ENCODE peak calls at places on chromosomes 6 and 20, in seven cellular contexts. One of them, this sample, is unnamed.

GRCh38 chr6:135115411-135116293 is 61.0 kb upstream of the HBS1L start:
- DNase-seq in transverse colon: no peak
- DNase-seq in Panc1: no peak
- DNase-seq in HepG2: no peak
- DNase-seq in HL-60: peak
- DNase-seq in GM12878: no peak
- DNase-seq in sigmoid colon: no peak
- DNase-seq in this sample: no peak

GRCh38 chr6:14771026-14771425 is 474.8 kb upstream of the JARID2 start:
- DNase-seq in transverse colon: no peak
- DNase-seq in Panc1: no peak
- DNase-seq in HepG2: no peak
- DNase-seq in HL-60: no peak
- DNase-seq in GM12878: no peak
- DNase-seq in sigmoid colon: no peak
- DNase-seq in this sample: no peak

GRCh38 chr20:6081236-6081635 is 27.4 kb upstream of the LRRN4 start:
- DNase-seq in transverse colon: no peak
- DNase-seq in Panc1: no peak
- DNase-seq in HepG2: peak
- DNase-seq in HL-60: no peak
- DNase-seq in GM12878: no peak
- DNase-seq in sigmoid colon: no peak
- DNase-seq in this sample: no peak

GRCh38 chr20:22719250-22719649 is 134.9 kb upstream of the FOXA2 start:
- DNase-seq in transverse colon: peak
- DNase-seq in Panc1: no peak
- DNase-seq in HepG2: no peak
- DNase-seq in HL-60: no peak
- DNase-seq in GM12878: no peak
- DNase-seq in sigmoid colon: no peak
- DNase-seq in this sample: no peak

GRCh38 chr6:39602590-39603319 is 122.5 kb downstream of the KIF6 start:
- DNase-seq in transverse colon: no peak
- DNase-seq in Panc1: no peak
- DNase-seq in HepG2: no peak
- DNase-seq in HL-60: no peak
- DNase-seq in GM12878: no peak
- DNase-seq in sigmoid colon: no peak
- DNase-seq in this sample: no peak

GRCh38 chr6:24916496-24916895 is 19.3 kb downstream of the RIPOR2 start:
- DNase-seq in transverse colon: no peak
- DNase-seq in Panc1: no peak
- DNase-seq in HepG2: no peak
- DNase-seq in HL-60: no peak
- DNase-seq in GM12878: no peak
- DNase-seq in sigmoid colon: no peak
- DNase-seq in this sample: no peak

GRCh38 chr6:19268117-19268516 is 569.1 kb upstream of the ID4 start:
- DNase-seq in transverse colon: no peak
- DNase-seq in Panc1: no peak
- DNase-seq in HepG2: no peak
- DNase-seq in HL-60: no peak
- DNase-seq in GM12878: no peak
- DNase-seq in sigmoid colon: no peak
- DNase-seq in this sample: no peak

GRCh38 chr6:127340171-127340570 is 3.2 kb downstream of the ECHDC1 start:
- DNase-seq in transverse colon: no peak
- DNase-seq in Panc1: no peak
- DNase-seq in HepG2: no peak
- DNase-seq in HL-60: no peak
- DNase-seq in GM12878: no peak
- DNase-seq in sigmoid colon: no peak
- DNase-seq in this sample: no peak

GRCh38 chr6:135021310-135022049 is 33.1 kb downstream of the HBS1L start:
- DNase-seq in transverse colon: no peak
- DNase-seq in Panc1: no peak
- DNase-seq in HepG2: no peak
- DNase-seq in HL-60: no peak
- DNase-seq in GM12878: no peak
- DNase-seq in sigmoid colon: no peak
- DNase-seq in this sample: no peak

GRCh38 chr6:130070747-130071146 is 52.4 kb downstream of the L3MBTL3 start:
- DNase-seq in transverse colon: no peak
- DNase-seq in Panc1: no peak
- DNase-seq in HepG2: no peak
- DNase-seq in HL-60: no peak
- DNase-seq in GM12878: no peak
- DNase-seq in sigmoid colon: no peak
- DNase-seq in this sample: no peak

GRCh38 chr6:10307476-10307875 is 107.4 kb downstream of the TFAP2A start:
- DNase-seq in transverse colon: no peak
- DNase-seq in Panc1: no peak
- DNase-seq in HepG2: no peak
- DNase-seq in HL-60: no peak
- DNase-seq in GM12878: no peak
- DNase-seq in sigmoid colon: no peak
- DNase-seq in this sample: no peak

GRCh38 chr20:58169441-58169840 is 59.0 kb downstream of the ANKRD60 start:
- DNase-seq in transverse colon: no peak
- DNase-seq in Panc1: no peak
- DNase-seq in HepG2: no peak
- DNase-seq in HL-60: no peak
- DNase-seq in GM12878: no peak
- DNase-seq in sigmoid colon: no peak
- DNase-seq in this sample: no peak

GRCh38 chr6:137697267-137697938 is 169.7 kb upstream of the TNFAIP3 start:
- DNase-seq in transverse colon: peak
- DNase-seq in Panc1: no peak
- DNase-seq in HepG2: peak
- DNase-seq in HL-60: no peak
- DNase-seq in GM12878: no peak
- DNase-seq in sigmoid colon: no peak
- DNase-seq in this sample: no peak

GRCh38 chr6:17289491-17290106 is 8.4 kb downstream of the RBM24 start:
- DNase-seq in transverse colon: peak
- DNase-seq in Panc1: no peak
- DNase-seq in HepG2: no peak
- DNase-seq in HL-60: no peak
- DNase-seq in GM12878: no peak
- DNase-seq in sigmoid colon: peak
- DNase-seq in this sample: no peak

GRCh38 chr6:167141667-167142432 is 15.9 kb downstream of the GPR31 start:
- DNase-seq in transverse colon: peak
- DNase-seq in Panc1: peak
- DNase-seq in HepG2: peak
- DNase-seq in HL-60: peak
- DNase-seq in GM12878: no peak
- DNase-seq in sigmoid colon: no peak
- DNase-seq in this sample: no peak

GRCh38 chr6:111604259-111605099 is 1.2 kb downstream of the TRAF3IP2 start:
- DNase-seq in transverse colon: peak
- DNase-seq in Panc1: no peak
- DNase-seq in HepG2: no peak
- DNase-seq in HL-60: peak
- DNase-seq in GM12878: no peak
- DNase-seq in sigmoid colon: peak
- DNase-seq in this sample: peak

GRCh38 chr20:17202668-17203067 is 24.2 kb upstream of the PCSK2 start:
- DNase-seq in transverse colon: no peak
- DNase-seq in Panc1: no peak
- DNase-seq in HepG2: no peak
- DNase-seq in HL-60: no peak
- DNase-seq in GM12878: no peak
- DNase-seq in sigmoid colon: no peak
- DNase-seq in this sample: no peak

GRCh38 chr6:37303891-37304503 is 46.1 kb upstream of the TMEM217 start:
- DNase-seq in transverse colon: no peak
- DNase-seq in Panc1: no peak
- DNase-seq in HepG2: peak
- DNase-seq in HL-60: no peak
- DNase-seq in GM12878: no peak
- DNase-seq in sigmoid colon: no peak
- DNase-seq in this sample: no peak

GRCh38 chr20:26208296-26209091 is 511.8 kb upstream of the ZNF337 start:
- DNase-seq in transverse colon: no peak
- DNase-seq in Panc1: no peak
- DNase-seq in HepG2: no peak
- DNase-seq in HL-60: no peak
- DNase-seq in GM12878: no peak
- DNase-seq in sigmoid colon: peak
- DNase-seq in this sample: no peak

GRCh38 chr20:23687986-23688385 is 852 bp downstream of the CST4 start:
- DNase-seq in transverse colon: no peak
- DNase-seq in Panc1: no peak
- DNase-seq in HepG2: no peak
- DNase-seq in HL-60: no peak
- DNase-seq in GM12878: no peak
- DNase-seq in sigmoid colon: no peak
- DNase-seq in this sample: no peak

GRCh38 chr6:90411292-90411781 is 114.7 kb upstream of the BACH2 start:
- DNase-seq in transverse colon: no peak
- DNase-seq in Panc1: no peak
- DNase-seq in HepG2: no peak
- DNase-seq in HL-60: no peak
- DNase-seq in GM12878: peak
- DNase-seq in sigmoid colon: no peak
- DNase-seq in this sample: no peak

GRCh38 chr6:70280462-70280861 is 22.4 kb downstream of the COL9A1 start:
- DNase-seq in transverse colon: peak
- DNase-seq in Panc1: no peak
- DNase-seq in HepG2: no peak
- DNase-seq in HL-60: no peak
- DNase-seq in GM12878: no peak
- DNase-seq in sigmoid colon: no peak
- DNase-seq in this sample: no peak

GRCh38 chr20:7463290-7463689 is 477.0 kb downstream of the HAO1 start:
- DNase-seq in transverse colon: no peak
- DNase-seq in Panc1: no peak
- DNase-seq in HepG2: no peak
- DNase-seq in HL-60: no peak
- DNase-seq in GM12878: no peak
- DNase-seq in sigmoid colon: no peak
- DNase-seq in this sample: no peak

GRCh38 chr6:100880149-100880900 is 804 bp downstream of the ASCC3 start:
- DNase-seq in transverse colon: no peak
- DNase-seq in Panc1: no peak
- DNase-seq in HepG2: peak
- DNase-seq in HL-60: no peak
- DNase-seq in GM12878: no peak
- DNase-seq in sigmoid colon: no peak
- DNase-seq in this sample: no peak

GRCh38 chr6:148818939-148819575 is 72.2 kb downstream of the UST start:
- DNase-seq in transverse colon: no peak
- DNase-seq in Panc1: no peak
- DNase-seq in HepG2: no peak
- DNase-seq in HL-60: no peak
- DNase-seq in GM12878: no peak
- DNase-seq in sigmoid colon: no peak
- DNase-seq in this sample: no peak

GRCh38 chr6:44906761-44907160 is 421.4 kb upstream of the RUNX2 start:
- DNase-seq in transverse colon: no peak
- DNase-seq in Panc1: no peak
- DNase-seq in HepG2: no peak
- DNase-seq in HL-60: no peak
- DNase-seq in GM12878: no peak
- DNase-seq in sigmoid colon: no peak
- DNase-seq in this sample: no peak

GRCh38 chr20:58986968-58987517 is 6.0 kb downstream of the NELFCD start:
- DNase-seq in transverse colon: no peak
- DNase-seq in Panc1: no peak
- DNase-seq in HepG2: no peak
- DNase-seq in HL-60: no peak
- DNase-seq in GM12878: no peak
- DNase-seq in sigmoid colon: peak
- DNase-seq in this sample: no peak

DNA sequence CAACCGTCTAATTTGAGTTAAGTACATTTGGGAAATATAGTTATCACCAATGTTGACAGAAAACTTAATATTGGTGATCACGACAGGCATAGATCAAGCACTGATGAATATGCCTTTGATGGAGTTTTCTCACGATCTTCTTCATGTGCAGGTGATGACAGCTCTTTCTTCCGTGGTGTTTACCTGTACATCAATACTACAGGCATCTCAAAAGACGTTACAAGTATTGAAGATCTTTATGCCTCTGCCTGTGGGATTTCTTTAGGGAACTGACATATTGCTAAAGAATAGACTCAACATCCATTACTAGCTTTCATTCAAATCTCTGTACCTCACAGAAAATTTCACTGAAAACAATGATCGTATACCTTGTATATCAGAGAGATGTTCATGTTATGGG is 178.7 kb downstream of the PACRG start:
- DNase-seq in transverse colon: no peak
- DNase-seq in Panc1: no peak
- DNase-seq in HepG2: no peak
- DNase-seq in HL-60: no peak
- DNase-seq in GM12878: no peak
- DNase-seq in sigmoid colon: no peak
- DNase-seq in this sample: no peak
- TF ChIP-seq POLR2AphosphoS5 in transverse colon: no peak
- TF ChIP-seq POLR2AphosphoS5 in Panc1: no peak
- TF ChIP-seq POLR2AphosphoS5 in HepG2: no peak
- TF ChIP-seq POLR2AphosphoS5 in HL-60: no peak
- TF ChIP-seq POLR2AphosphoS5 in GM12878: no peak
- TF ChIP-seq POLR2AphosphoS5 in sigmoid colon: no peak
- TF ChIP-seq POLR2AphosphoS5 in this sample: no peak

GRCh38 chr20:63177785-63178444 is 38.0 kb downstream of the YTHDF1 start:
- DNase-seq in transverse colon: no peak
- DNase-seq in Panc1: no peak
- DNase-seq in HepG2: no peak
- DNase-seq in HL-60: no peak
- DNase-seq in GM12878: no peak
- DNase-seq in sigmoid colon: no peak
- DNase-seq in this sample: no peak
- H3K4me3 ChIP-seq in transverse colon: no peak
- H3K4me3 ChIP-seq in Panc1: peak
- H3K4me3 ChIP-seq in HepG2: no peak
- H3K4me3 ChIP-seq in HL-60: no peak
- H3K4me3 ChIP-seq in GM12878: no peak
- H3K4me3 ChIP-seq in sigmoid colon: no peak
- H3K4me3 ChIP-seq in this sample: no peak

DNA sequence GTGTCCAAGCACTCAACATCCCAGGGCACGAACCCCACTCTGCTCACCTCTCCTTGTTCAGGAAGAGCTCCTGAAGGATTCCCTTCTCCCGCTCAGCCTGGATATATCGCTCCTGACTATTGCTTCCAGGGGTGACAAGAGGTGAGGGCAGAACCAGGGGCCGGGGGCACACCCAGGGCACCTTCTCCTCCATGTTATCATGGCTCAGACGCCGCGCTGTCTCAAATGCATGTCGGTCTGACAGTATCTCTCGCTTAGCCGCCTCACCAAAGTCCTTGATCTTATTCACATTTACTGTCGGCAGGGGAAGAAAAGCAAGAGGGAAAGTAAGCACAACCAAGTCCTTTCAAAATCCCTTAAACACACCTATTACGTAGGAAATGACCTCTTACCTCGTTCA is 13.1 kb downstream of the PPP1R10 start:
- DNase-seq in transverse colon: no peak
- DNase-seq in Panc1: no peak
- DNase-seq in HepG2: no peak
- DNase-seq in HL-60: no peak
- DNase-seq in GM12878: no peak
- DNase-seq in sigmoid colon: no peak
- DNase-seq in this sample: no peak
- TF ChIP-seq CTCF in transverse colon: no peak
- TF ChIP-seq CTCF in Panc1: no peak
- TF ChIP-seq CTCF in HepG2: no peak
- TF ChIP-seq CTCF in HL-60: no peak
- TF ChIP-seq CTCF in GM12878: no peak
- TF ChIP-seq CTCF in sigmoid colon: no peak
- TF ChIP-seq CTCF in this sample: no peak

GRCh38 chr6:121826156-121826810 is 390.8 kb downstream of the GJA1 start:
- DNase-seq in transverse colon: no peak
- DNase-seq in Panc1: peak
- DNase-seq in HepG2: no peak
- DNase-seq in HL-60: no peak
- DNase-seq in GM12878: no peak
- DNase-seq in sigmoid colon: no peak
- DNase-seq in this sample: no peak
- TF ChIP-seq POLR2AphosphoS5 in transverse colon: no peak
- TF ChIP-seq POLR2AphosphoS5 in Panc1: no peak
- TF ChIP-seq POLR2AphosphoS5 in HepG2: no peak
- TF ChIP-seq POLR2AphosphoS5 in HL-60: no peak
- TF ChIP-seq POLR2AphosphoS5 in GM12878: no peak
- TF ChIP-seq POLR2AphosphoS5 in sigmoid colon: no peak
- TF ChIP-seq POLR2AphosphoS5 in this sample: no peak

This sample was measured in breast epithelium.